ENCODE peak calls at places on chromosomes 16 and 17, in four cellular contexts. K is NT2/D1; J is T-helper 1 cell; C is activated CD4-positive, CD25-positive, alpha-beta regulatory T cell. U is an unnamed sample.
A peak's percentile ranks its signal among the peaks of the same experiment; 100 is the strongest.

GRCh38 chr17:40032322-40033320 is 17.4 kb downstream of the CSF3 start:
- DNase-seq in K (no peak), J (no peak), C (no peak), U (no peak)

GRCh38 chr16:23842137-23842600 is 6.4 kb downstream of the PRKCB start:
- DNase-seq in K (no peak), J (no peak), C (no peak), U (no peak)

GRCh38 chr16:68744744-68745280 is 7.7 kb downstream of the CDH1 start:
- DNase-seq in K (no peak), J (no peak), C (no peak), U (no peak)

GRCh38 chr17:57293077-57293476 is 36.8 kb downstream of the MSI2 start:
- DNase-seq in K (no peak), J (no peak), C (no peak), U (no peak)

GRCh38 chr17:48335858-48336500 is 94.0 kb downstream of the SKAP1 start:
- DNase-seq in K (peak; percentile 38), J (no peak), C (no peak), U (no peak)

GRCh38 chr17:34499576-34499975 is 79.8 kb upstream of the TMEM132E start:
- DNase-seq in K (peak; percentile 48), J (no peak), C (no peak), U (no peak)

GRCh38 chr17:75810216-75810615 is 25.6 kb downstream of the UNK start:
- DNase-seq in K (no peak), J (no peak), C (no peak), U (no peak)

GRCh38 chr17:64938925-64939474 is 19.7 kb upstream of the LRRC37A3 start:
- DNase-seq in K (peak; percentile 9), J (no peak), C (no peak), U (no peak)

GRCh38 chr16:3017806-3018506 is at the start of gene CLDN6:
- DNase-seq in K (peak; percentile 92), J (no peak), C (no peak), U (peak; percentile 88)

GRCh38 chr17:78381601-78382168 is 3.2 kb downstream of the PGS1 start:
- DNase-seq in K (no peak), J (peak; percentile 29), C (peak; percentile 24), U (no peak)

GRCh38 chr17:77437747-77438146 is 297.0 kb downstream of the SEC14L1 start:
- DNase-seq in K (no peak), J (no peak), C (no peak), U (no peak)

GRCh38 chr17:70084476-70084875 is 9.5 kb downstream of the KCNJ16 start:
- DNase-seq in K (no peak), J (no peak), C (no peak), U (no peak)

GRCh38 chr16:66359012-66359411 is 7.5 kb upstream of the CDH5 start:
- DNase-seq in K (no peak), J (no peak), C (no peak), U (no peak)

GRCh38 chr16:3946604-3947180 is 66.2 kb upstream of the CREBBP start:
- DNase-seq in K (no peak), J (no peak), C (no peak), U (no peak)

GRCh38 chr17:46968224-46968834 is 10.7 kb downstream of the RPRML start:
- DNase-seq in K (no peak), J (no peak), C (no peak), U (no peak)

GRCh38 chr17:65867014-65867413 is 305.6 kb upstream of the AXIN2 start:
- DNase-seq in K (no peak), J (no peak), C (no peak), U (no peak)